ENCODE peak calls at places on chromosome 2, in eight cellular contexts. O, G, S, U, M, W, Q and H are unnamed samples.

GRCh38 chr2:128640847-128641360 is 322.2 kb upstream of the HS6ST1 start:
- DNase-seq in O (no peak), G (no peak), S (no peak), U (no peak), M (no peak), W (no peak), Q (no peak), H (no peak)

GRCh38 chr2:85433511-85434089 is 15.1 kb downstream of the SH2D6 start:
- DNase-seq in O (no peak), G (peak), S (no peak), U (peak), M (no peak), W (peak), Q (no peak), H (no peak)

GRCh38 chr2:48545244-48545643 is 15.3 kb downstream of the STON1 start:
- DNase-seq in O (no peak), G (no peak), S (no peak), U (no peak), M (no peak), W (no peak), Q (no peak), H (no peak)

GRCh38 chr2:37376421-37377186 is 32.2 kb downstream of the QPCT start:
- DNase-seq in O (no peak), G (peak), S (peak), U (no peak), M (no peak), W (no peak), Q (no peak), H (no peak)

GRCh38 chr2:32484907-32485306 is 128.1 kb downstream of the BIRC6 start:
- DNase-seq in O (peak), G (peak), S (no peak), U (no peak), M (peak), W (no peak), Q (peak), H (no peak)

GRCh38 chr2:234363011-234363487 is 133.8 kb downstream of the ARL4C start:
- DNase-seq in O (no peak), G (peak), S (no peak), U (peak), M (no peak), W (no peak), Q (no peak), H (peak)

GRCh38 chr2:16060125-16060935 is 120.0 kb downstream of the MYCN start:
- DNase-seq in O (no peak), G (no peak), S (no peak), U (no peak), M (no peak), W (no peak), Q (no peak), H (no peak)

GRCh38 chr2:53028259-53028658 is 739.3 kb upstream of the CHAC2 start:
- DNase-seq in O (no peak), G (peak), S (no peak), U (peak), M (no peak), W (no peak), Q (no peak), H (no peak)

GRCh38 chr2:85662899-85663683 is 4.9 kb downstream of the SFTPB start:
- DNase-seq in O (no peak), G (peak), S (no peak), U (no peak), M (no peak), W (no peak), Q (peak), H (no peak)

GRCh38 chr2:241372376-241372992 is 16.4 kb downstream of the FARP2 start:
- DNase-seq in O (no peak), G (no peak), S (no peak), U (no peak), M (no peak), W (no peak), Q (no peak), H (no peak)

GRCh38 chr2:30936924-30937323 is 129.7 kb upstream of the CAPN13 start:
- DNase-seq in O (no peak), G (no peak), S (no peak), U (no peak), M (no peak), W (no peak), Q (no peak), H (no peak)

GRCh38 chr2:12804141-12804857 is 87.6 kb downstream of the TRIB2 start:
- DNase-seq in O (no peak), G (no peak), S (no peak), U (no peak), M (no peak), W (no peak), Q (no peak), H (no peak)

GRCh38 chr2:62369549-62370164 is 136.3 kb downstream of the TMEM17 start:
- DNase-seq in O (no peak), G (no peak), S (no peak), U (no peak), M (no peak), W (no peak), Q (no peak), H (no peak)

GRCh38 chr2:234446404-234447076 is 50.3 kb downstream of the ARL4C start:
- DNase-seq in O (peak), G (no peak), S (peak), U (no peak), M (peak), W (no peak), Q (no peak), H (no peak)

GRCh38 chr2:128630974-128631697 is 312.5 kb upstream of the HS6ST1 start:
- DNase-seq in O (no peak), G (no peak), S (no peak), U (no peak), M (no peak), W (no peak), Q (no peak), H (no peak)

GRCh38 chr2:235505210-235505741 is 11.4 kb downstream of the AGAP1 start:
- DNase-seq in O (no peak), G (peak), S (no peak), U (no peak), M (no peak), W (no peak), Q (no peak), H (no peak)

GRCh38 chr2:100053499-100053898 is 88.9 kb downstream of the AFF3 start:
- DNase-seq in O (no peak), G (no peak), S (no peak), U (no peak), M (no peak), W (no peak), Q (no peak), H (no peak)

GRCh38 chr2:47798628-47799027 is 15.7 kb downstream of the MSH6 start:
- DNase-seq in O (peak), G (no peak), S (no peak), U (no peak), M (peak), W (no peak), Q (no peak), H (no peak)

GRCh38 chr2:88658890-88659881 is 31.9 kb upstream of the EIF2AK3 start:
- DNase-seq in O (no peak), G (peak), S (no peak), U (no peak), M (peak), W (no peak), Q (no peak), H (no peak)

GRCh38 chr2:172196768-172197322 is 94.1 kb upstream of the DLX2 start:
- DNase-seq in O (peak), G (peak), S (no peak), U (no peak), M (no peak), W (no peak), Q (no peak), H (no peak)

GRCh38 chr2:171404258-171404657 is 29.5 kb downstream of the METTL8 start:
- DNase-seq in O (no peak), G (peak), S (no peak), U (no peak), M (no peak), W (no peak), Q (peak), H (no peak)

GRCh38 chr2:1819396-1819795 is 75.1 kb upstream of the PXDN start:
- DNase-seq in O (no peak), G (no peak), S (no peak), U (no peak), M (no peak), W (no peak), Q (no peak), H (no peak)

GRCh38 chr2:233917146-233917545 is at the start of gene TRPM8:
- DNase-seq in O (no peak), G (no peak), S (no peak), U (no peak), M (no peak), W (no peak), Q (no peak), H (peak)

GRCh38 chr2:70412294-70413075 is 110.6 kb upstream of the FAM136A start:
- DNase-seq in O (no peak), G (peak), S (no peak), U (no peak), M (no peak), W (no peak), Q (no peak), H (no peak)

GRCh38 chr2:85878719-85879390 is 9.9 kb downstream of the ST3GAL5 start:
- DNase-seq in O (no peak), G (no peak), S (no peak), U (no peak), M (no peak), W (no peak), Q (no peak), H (no peak)

GRCh38 chr2:16394986-16395550 is 270.6 kb downstream of the CYRIA start:
- DNase-seq in O (no peak), G (no peak), S (no peak), U (no peak), M (no peak), W (no peak), Q (no peak), H (no peak)